ENCODE peak calls at places on chromosomes 12 and 14, in five cellular contexts. L is spleen, J is AG10803, G is adrenal gland, A is activated B cell treated with CpG ODN at 0.5 μM for 24 hours. M is an unnamed sample.

GRCh38 chr12:108729612-108730336 is 1.5 kb downstream of the CORO1C start:
- DNase-seq in J (peak), L (no peak), A (no peak), G (no peak), M (no peak)

GRCh38 chr12:25295361-25295760 is 44.6 kb upstream of the KRAS start:
- DNase-seq in J (peak), A (no peak), G (no peak), L (no peak), M (no peak)

GRCh38 chr14:61281911-61282310 is 773 bp upstream of the TMEM30B start:
- DNase-seq in G (no peak), J (peak), A (no peak), L (no peak), M (no peak)

GRCh38 chr12:24228980-24229730 is 279.7 kb upstream of the SOX5 start:
- DNase-seq in A (no peak), G (no peak), L (no peak), J (no peak), M (no peak)

GRCh38 chr14:93997082-93997481 is at the start of gene CCDC197:
- DNase-seq in G (no peak), L (no peak), A (no peak), J (no peak), M (no peak)

GRCh38 chr12:132675753-132676152 is 11.4 kb downstream of the POLE start:
- DNase-seq in J (no peak), A (no peak), G (no peak), L (no peak), M (no peak)

GRCh38 chr14:39015360-39015961 is 87.6 kb downstream of the SEC23A start:
- DNase-seq in L (no peak), A (no peak), J (peak), G (peak), M (no peak)

GRCh38 chr12:107594995-107595394 is 90.6 kb upstream of the PWP1 start:
- DNase-seq in A (no peak), L (no peak), J (no peak), G (no peak), M (no peak)

GRCh38 chr12:12705833-12706520 is 10.0 kb upstream of the GPR19 start:
- DNase-seq in L (peak), J (no peak), G (no peak), A (no peak), M (no peak)

GRCh38 chr12:109595321-109595902 is 21.8 kb downstream of the MVK start:
- DNase-seq in J (no peak), A (no peak), L (no peak), G (no peak), M (no peak)

GRCh38 chr14:53531730-53532129 is 378.6 kb upstream of the DDHD1 start:
- DNase-seq in A (no peak), G (no peak), L (no peak), J (no peak), M (no peak)

GRCh38 chr12:131511391-131511802 is 199.5 kb upstream of the SFSWAP start:
- DNase-seq in J (peak), L (no peak), A (peak), G (no peak), M (peak)

GRCh38 chr12:52561880-52562449 is 9.0 kb upstream of the KRT71 start:
- DNase-seq in L (peak), A (no peak), G (no peak), J (no peak), M (no peak)

GRCh38 chr14:93938766-93939303 is 11.7 kb downstream of the FAM181A start:
- DNase-seq in A (no peak), J (no peak), L (no peak), G (no peak), M (no peak)

GRCh38 chr12:124751654-124752355 is 111.9 kb downstream of the SCARB1 start:
- DNase-seq in G (no peak), L (no peak), J (no peak), A (no peak), M (no peak)

GRCh38 chr12:69161835-69162234 is 77.5 kb upstream of the CPSF6 start:
- DNase-seq in L (no peak), G (no peak), J (peak), A (no peak), M (no peak)

GRCh38 chr12:92866418-92866817 is 62.7 kb downstream of the EEA1 start:
- DNase-seq in J (no peak), G (no peak), A (no peak), L (no peak), M (no peak)

GRCh38 chr12:75698052-75698451 is 186.6 kb upstream of the KRR1 start:
- DNase-seq in G (no peak), A (no peak), J (no peak), L (no peak), M (no peak)

GRCh38 chr14:37708481-37708880 is 113.1 kb downstream of the TTC6 start:
- DNase-seq in A (no peak), L (no peak), J (peak), G (no peak), M (no peak)

GRCh38 chr14:53151867-53152626 is 1.1 kb downstream of the DDHD1 start:
- DNase-seq in J (peak), L (peak), A (peak), G (peak), M (peak)

GRCh38 chr14:96095581-96096476 is 56.7 kb downstream of the C14orf132 start:
- DNase-seq in A (no peak), L (no peak), G (peak), J (peak), M (no peak)

GRCh38 chr14:51996148-51996746 is 6.9 kb downstream of the RTRAF start:
- DNase-seq in L (no peak), G (no peak), J (peak), A (no peak), M (no peak)
- TF ChIP-seq CTCF in L (peak), G (peak), J (peak), A (peak), M (peak)

GRCh38 chr14:67943947-67944346 is 124.4 kb downstream of the RAD51B start:
- DNase-seq in J (peak), G (peak), A (no peak), L (no peak), M (no peak)
- TF ChIP-seq CTCF in J (peak), G (peak), A (no peak), L (peak), M (peak)

DNA sequence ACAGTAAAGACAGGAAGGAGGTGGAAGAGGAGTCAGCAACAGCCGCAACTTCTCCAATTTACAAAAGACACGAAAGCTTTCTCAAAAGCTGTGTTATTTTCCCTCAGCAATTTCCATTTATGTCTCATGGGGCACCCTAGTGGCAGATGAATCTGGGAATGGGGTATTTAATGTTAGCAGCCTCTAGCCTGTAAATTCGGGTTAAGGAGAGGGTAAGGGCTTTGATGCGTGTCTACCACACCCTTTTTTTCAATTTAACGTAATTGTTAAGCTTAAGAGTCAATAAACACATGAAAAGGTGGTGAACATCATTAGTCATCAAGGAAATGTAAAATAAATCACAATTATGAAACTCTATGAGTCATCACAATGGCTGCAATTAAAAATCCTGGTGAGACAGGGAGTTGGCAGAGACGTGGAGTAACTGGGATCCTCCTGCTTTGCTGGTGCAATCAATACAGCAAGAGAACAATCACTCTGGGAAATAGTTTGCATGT is 986.4 kb downstream of the AACS start:
- DNase-seq in J (peak), A (no peak), G (no peak), L (no peak), M (no peak)
- TF ChIP-seq CTCF in J (no peak), A (no peak), G (no peak), L (no peak), M (no peak)

GRCh38 chr14:25431211-25432076 is 381.5 kb upstream of the STXBP6 start:
- DNase-seq in J (no peak), L (no peak), A (no peak), G (peak), M (no peak)
- TF ChIP-seq CTCF in J (no peak), L (no peak), A (no peak), G (peak), M (no peak)

DNA sequence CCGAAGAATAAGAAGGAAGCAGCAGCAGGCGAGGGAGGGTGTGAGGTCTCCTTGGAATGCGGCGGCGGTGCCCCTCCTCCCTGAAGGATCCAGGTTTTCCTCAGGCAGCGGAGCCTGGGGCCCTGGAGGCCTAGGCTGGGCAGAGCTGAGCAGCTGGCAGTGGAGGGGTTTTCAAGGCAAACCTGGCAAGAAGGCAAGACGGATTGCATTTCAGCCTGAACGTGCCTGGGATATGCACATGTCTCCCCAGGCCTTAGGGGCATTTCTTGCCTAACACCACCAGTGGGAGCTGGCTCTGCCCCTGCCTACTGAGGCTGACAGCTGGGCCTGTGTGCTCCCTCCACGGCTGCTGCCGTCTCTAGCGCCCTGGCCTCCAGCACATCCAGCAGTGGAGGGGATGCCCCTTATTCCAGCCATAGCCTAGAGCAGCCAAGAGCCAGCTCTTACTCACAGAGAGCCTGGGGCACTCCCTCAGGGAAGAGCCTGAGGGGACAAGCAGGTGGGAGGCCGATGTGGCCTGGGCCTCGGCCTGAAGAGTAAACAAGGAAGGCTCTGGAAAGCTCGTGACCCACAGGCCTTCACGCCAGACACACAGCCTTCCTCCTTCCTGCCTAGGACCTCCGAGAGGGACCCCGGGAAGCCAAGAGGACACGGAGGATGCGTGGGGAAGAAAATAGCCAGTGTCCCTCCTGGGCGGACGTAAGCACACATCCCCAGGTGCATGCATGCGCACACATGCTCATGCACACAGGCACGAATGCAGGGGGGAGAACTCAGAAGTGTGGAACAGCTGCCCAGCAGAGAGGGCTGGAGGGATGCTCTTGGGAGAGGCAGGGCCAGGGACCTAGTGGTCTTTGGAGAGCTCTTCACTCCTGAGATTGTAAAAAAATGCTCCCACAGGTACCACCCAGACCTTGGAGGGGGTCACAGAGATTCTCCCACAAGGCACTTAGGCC is 23.0 kb upstream of the EIF2B2 start:
- DNase-seq in L (no peak), G (no peak), J (peak), A (no peak), M (no peak)
- TF ChIP-seq CTCF in L (no peak), G (no peak), J (peak), A (no peak), M (no peak)

DNA sequence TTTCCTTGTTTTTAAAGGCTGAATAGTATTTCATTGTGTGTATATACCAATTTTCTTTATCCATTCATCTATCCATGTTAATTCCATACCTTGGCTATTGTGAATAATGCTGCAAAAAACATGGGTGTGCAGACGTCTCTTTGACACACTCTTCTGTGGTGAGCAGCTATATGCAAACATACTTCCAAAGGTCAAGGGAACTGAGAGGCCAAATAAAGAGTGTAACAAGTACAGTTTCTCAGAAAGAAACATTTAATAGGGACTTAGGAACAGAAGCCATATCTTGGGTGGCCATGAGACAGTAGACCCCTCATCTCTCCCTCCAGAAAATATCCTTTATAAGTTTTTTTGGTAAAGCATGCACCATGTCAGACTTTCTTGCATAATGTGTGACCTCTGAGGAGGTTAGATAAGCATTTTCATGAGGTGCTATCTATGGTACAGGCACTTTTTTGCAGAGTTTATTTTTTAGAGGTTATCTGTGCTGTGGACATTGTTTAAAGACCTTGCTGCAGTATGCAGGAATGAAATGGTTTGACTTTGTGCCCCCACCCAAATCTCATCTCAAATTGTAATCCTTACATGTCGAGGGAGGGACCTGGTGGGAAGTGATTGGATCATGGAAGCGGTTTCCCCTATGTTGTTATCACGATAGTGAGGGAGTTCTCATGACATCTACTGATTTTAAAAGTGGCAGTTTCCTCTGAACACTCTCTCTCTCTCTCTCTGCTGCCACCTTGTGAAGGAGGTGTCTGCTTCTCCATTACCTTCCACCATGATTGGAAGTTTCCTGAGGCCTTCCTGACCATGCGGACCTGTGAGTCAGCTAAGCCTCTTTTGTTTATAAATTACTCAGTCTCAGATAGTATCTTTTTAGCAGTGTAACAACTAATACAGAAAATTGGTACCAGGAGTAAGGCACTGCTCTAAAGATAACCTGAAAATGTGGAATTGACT is 1202.3 kb downstream of the GALC start:
- DNase-seq in J (no peak), G (no peak), A (no peak), L (no peak), M (no peak)
- TF ChIP-seq CTCF in J (peak), G (no peak), A (no peak), L (no peak), M (no peak)